ENCODE peak calls at places on chromosomes 2 and 18, in five cellular contexts. One of them, this sample, is unnamed.

GRCh38 chr2:207184348-207184747 is 18.6 kb upstream of the KLF7 start:
- DNase-seq in uterus: no peak
- DNase-seq in AG10803: peak; percentile 55
- DNase-seq in OCI-LY7: no peak
- DNase-seq in BJ: no peak
- DNase-seq in this sample: no peak

GRCh38 chr2:48414980-48415764 is 114.8 kb upstream of the STON1 start:
- DNase-seq in uterus: no peak
- DNase-seq in AG10803: peak; percentile 76
- DNase-seq in OCI-LY7: no peak
- DNase-seq in BJ: no peak
- DNase-seq in this sample: no peak

GRCh38 chr2:79952561-79952960 is 352.0 kb downstream of the LRRTM1 start:
- DNase-seq in uterus: no peak
- DNase-seq in AG10803: no peak
- DNase-seq in OCI-LY7: no peak
- DNase-seq in BJ: no peak
- DNase-seq in this sample: no peak

GRCh38 chr2:160343404-160343803 is 143.3 kb upstream of the ITGB6 start:
- DNase-seq in uterus: no peak
- DNase-seq in AG10803: no peak
- DNase-seq in OCI-LY7: no peak
- DNase-seq in BJ: no peak
- DNase-seq in this sample: no peak

GRCh38 chr18:49362431-49362830 is 98.0 kb downstream of the DYM start:
- DNase-seq in uterus: no peak
- DNase-seq in AG10803: peak; percentile 6
- DNase-seq in OCI-LY7: no peak
- DNase-seq in BJ: no peak
- DNase-seq in this sample: no peak

GRCh38 chr2:26016012-26016742 is 17.7 kb upstream of the RAB10 start:
- DNase-seq in uterus: no peak
- DNase-seq in AG10803: no peak
- DNase-seq in OCI-LY7: no peak
- DNase-seq in BJ: no peak
- DNase-seq in this sample: no peak

GRCh38 chr2:237449193-237449797 is 35.3 kb upstream of the COL6A3 start:
- DNase-seq in uterus: peak; percentile 66
- DNase-seq in AG10803: peak; percentile 37
- DNase-seq in OCI-LY7: no peak
- DNase-seq in BJ: no peak
- DNase-seq in this sample: no peak

GRCh38 chr2:119678021-119678656 is 862 bp upstream of the TMEM177 start:
- DNase-seq in uterus: no peak
- DNase-seq in AG10803: no peak
- DNase-seq in OCI-LY7: no peak
- DNase-seq in BJ: no peak
- DNase-seq in this sample: no peak

GRCh38 chr18:13374468-13375301 is 156.1 kb downstream of the LDLRAD4 start:
- DNase-seq in uterus: no peak
- DNase-seq in AG10803: no peak
- DNase-seq in OCI-LY7: no peak
- DNase-seq in BJ: no peak
- DNase-seq in this sample: no peak

GRCh38 chr2:17226941-17227340 is 291.3 kb downstream of the RAD51AP2 start:
- DNase-seq in uterus: no peak
- DNase-seq in AG10803: no peak
- DNase-seq in OCI-LY7: no peak
- DNase-seq in BJ: no peak
- DNase-seq in this sample: no peak

GRCh38 chr2:176079851-176080539 is 3.8 kb downstream of the EVX2 start:
- DNase-seq in uterus: no peak
- DNase-seq in AG10803: peak; percentile 52
- DNase-seq in OCI-LY7: no peak
- DNase-seq in BJ: no peak
- DNase-seq in this sample: no peak

DNA sequence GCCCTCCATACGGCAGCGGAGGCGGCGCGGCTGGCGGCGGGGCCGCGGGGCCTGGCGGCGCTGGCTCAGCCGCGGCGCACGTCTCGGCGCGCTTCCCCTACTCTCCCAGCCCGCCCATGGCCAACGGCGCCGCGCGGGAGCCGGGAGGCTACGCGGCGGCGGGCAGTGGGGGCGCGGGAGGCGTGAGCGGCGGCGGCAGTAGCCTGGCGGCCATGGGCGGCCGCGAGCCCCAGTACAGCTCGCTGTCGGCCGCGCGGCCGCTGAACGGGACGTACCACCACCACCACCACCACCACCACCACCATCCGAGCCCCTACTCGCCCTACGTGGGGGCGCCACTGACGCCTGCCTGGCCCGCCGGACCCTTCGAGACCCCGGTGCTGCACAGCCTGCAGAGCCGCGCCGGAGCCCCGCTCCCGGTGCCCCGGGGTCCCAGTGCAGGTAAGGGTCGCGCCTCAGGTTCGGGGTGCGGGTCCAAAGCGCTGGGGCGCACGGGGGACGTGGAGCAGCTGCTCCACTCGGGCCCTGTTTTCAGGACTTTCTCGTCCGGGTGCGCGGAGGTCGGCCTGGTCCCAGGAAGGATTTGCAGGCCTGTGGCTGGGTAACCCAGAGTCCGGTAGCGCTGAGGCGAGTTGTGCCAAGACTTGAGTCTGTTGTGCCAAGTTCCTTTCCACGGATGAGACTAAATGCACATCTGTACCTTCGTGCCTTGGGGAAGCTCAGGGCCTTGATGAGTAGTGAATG is 2.6 kb downstream of the GATA6 start:
- DNase-seq in uterus: no peak
- DNase-seq in AG10803: no peak
- DNase-seq in OCI-LY7: no peak
- DNase-seq in BJ: no peak
- DNase-seq in this sample: no peak
- H3K4me3 ChIP-seq in uterus: peak overlapping the region; percentile 96
- H3K4me3 ChIP-seq in AG10803: peak overlapping the region; percentile 84
- H3K4me3 ChIP-seq in OCI-LY7: no peak overlapping the region
- H3K4me3 ChIP-seq in BJ: no peak overlapping the region
- H3K4me3 ChIP-seq in this sample: no peak overlapping the region

DNA sequence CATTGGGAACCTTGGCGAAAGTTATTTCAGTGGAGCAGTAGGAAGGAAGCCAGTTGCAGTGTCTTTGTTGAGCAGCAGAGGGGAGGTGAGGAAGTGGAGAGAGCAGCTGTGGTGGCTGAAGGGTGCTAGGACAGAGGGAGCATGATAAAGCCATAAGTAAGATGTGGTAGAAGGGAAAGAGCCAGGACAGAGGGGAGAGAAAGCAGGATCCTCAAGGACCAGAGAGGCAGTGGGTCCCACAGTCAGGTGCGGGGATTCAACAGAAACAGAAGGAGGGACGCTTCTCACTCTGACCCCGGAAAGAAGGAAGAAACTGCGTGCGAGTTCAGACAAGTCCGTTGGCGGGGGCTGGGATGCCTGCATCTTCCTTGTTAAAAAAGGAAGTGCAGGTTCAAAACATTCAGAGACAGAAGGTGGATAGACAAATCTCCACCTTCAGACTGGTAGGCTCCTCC is at the start of gene CXCR2:
- DNase-seq in uterus: no peak
- DNase-seq in AG10803: no peak
- DNase-seq in OCI-LY7: no peak
- DNase-seq in BJ: no peak
- DNase-seq in this sample: no peak
- TF ChIP-seq CTCF in uterus: no peak
- TF ChIP-seq CTCF in AG10803: no peak
- TF ChIP-seq CTCF in OCI-LY7: no peak
- TF ChIP-seq CTCF in BJ: no peak
- TF ChIP-seq CTCF in this sample: no peak

GRCh38 chr2:69776886-69777777 is 35.2 kb downstream of the ANXA4 start:
- DNase-seq in uterus: no peak
- DNase-seq in AG10803: no peak
- DNase-seq in OCI-LY7: no peak
- DNase-seq in BJ: no peak
- DNase-seq in this sample: no peak

GRCh38 chr2:69773201-69773600 is 31.3 kb downstream of the ANXA4 start:
- DNase-seq in uterus: no peak
- DNase-seq in AG10803: peak; percentile 48
- DNase-seq in OCI-LY7: no peak
- DNase-seq in BJ: no peak
- DNase-seq in this sample: peak; percentile 32

GRCh38 chr2:69771461-69771860 is 29.5 kb downstream of the ANXA4 start:
- DNase-seq in uterus: no peak
- DNase-seq in AG10803: peak; percentile 28
- DNase-seq in OCI-LY7: no peak
- DNase-seq in BJ: no peak
- DNase-seq in this sample: no peak

GRCh38 chr2:69777778-69778089 is 35.8 kb downstream of the ANXA4 start:
- DNase-seq in uterus: no peak
- DNase-seq in AG10803: no peak
- DNase-seq in OCI-LY7: no peak
- DNase-seq in BJ: no peak
- DNase-seq in this sample: no peak

GRCh38 chr2:69774984-69775982 is 33.3 kb downstream of the ANXA4 start:
- DNase-seq in uterus: no peak
- DNase-seq in AG10803: no peak
- DNase-seq in OCI-LY7: no peak
- DNase-seq in BJ: no peak
- DNase-seq in this sample: no peak
- H3K4me3 ChIP-seq in uterus: no peak overlapping the region
- H3K4me3 ChIP-seq in AG10803: no peak overlapping the region
- H3K4me3 ChIP-seq in OCI-LY7: no peak overlapping the region
- H3K4me3 ChIP-seq in BJ: no peak overlapping the region
- H3K4me3 ChIP-seq in this sample: no peak overlapping the region

GRCh38 chr18:68925268-68925667 is 127.4 kb downstream of the CCDC102B start:
- DNase-seq in uterus: no peak
- DNase-seq in AG10803: peak; percentile 3
- DNase-seq in OCI-LY7: no peak
- DNase-seq in BJ: no peak
- DNase-seq in this sample: no peak
- TF ChIP-seq CTCF in uterus: no peak
- TF ChIP-seq CTCF in AG10803: peak; percentile 46
- TF ChIP-seq CTCF in OCI-LY7: no peak
- TF ChIP-seq CTCF in BJ: no peak
- TF ChIP-seq CTCF in this sample: peak; percentile 73

DNA sequence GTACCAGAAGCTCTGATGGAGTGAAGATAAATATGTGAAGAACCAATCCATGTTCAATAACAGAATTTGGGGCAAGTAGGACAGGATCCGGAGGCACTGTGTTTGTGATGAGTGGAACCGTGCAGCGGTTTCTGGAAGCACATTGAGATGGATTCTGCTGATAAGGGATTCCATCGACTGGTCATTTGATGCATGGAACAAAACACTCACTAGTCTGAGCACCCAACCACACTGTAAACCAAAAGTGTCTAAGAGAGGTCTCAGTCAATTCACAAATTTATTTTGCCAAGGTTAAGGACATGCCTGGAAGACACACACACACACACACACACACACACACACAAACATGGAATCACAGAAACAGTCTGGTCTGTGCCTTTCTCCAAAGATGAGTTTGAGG is 459.5 kb downstream of the FBXO15 start:
- DNase-seq in uterus: no peak
- DNase-seq in AG10803: no peak
- DNase-seq in OCI-LY7: no peak
- DNase-seq in BJ: no peak
- DNase-seq in this sample: no peak
- H3K4me3 ChIP-seq in uterus: no peak overlapping the region
- H3K4me3 ChIP-seq in AG10803: no peak overlapping the region
- H3K4me3 ChIP-seq in OCI-LY7: no peak overlapping the region
- H3K4me3 ChIP-seq in BJ: no peak overlapping the region
- H3K4me3 ChIP-seq in this sample: no peak overlapping the region

GRCh38 chr2:118202707-118203303 is 114.5 kb downstream of the INSIG2 start:
- DNase-seq in uterus: no peak
- DNase-seq in AG10803: peak; percentile 47
- DNase-seq in OCI-LY7: peak; percentile 58
- DNase-seq in BJ: no peak
- DNase-seq in this sample: no peak
- TF ChIP-seq CTCF in uterus: peak; percentile 47
- TF ChIP-seq CTCF in AG10803: peak; percentile 98
- TF ChIP-seq CTCF in OCI-LY7: peak; percentile 84
- TF ChIP-seq CTCF in BJ: peak; percentile 92
- TF ChIP-seq CTCF in this sample: peak; percentile 88

GRCh38 chr18:79683626-79684282 is 4.2 kb downstream of the CTDP1 start:
- DNase-seq in uterus: no peak
- DNase-seq in AG10803: no peak
- DNase-seq in OCI-LY7: no peak
- DNase-seq in BJ: no peak
- DNase-seq in this sample: no peak

GRCh38 chr18:79680891-79681339 is 1.3 kb downstream of the CTDP1 start:
- DNase-seq in uterus: no peak
- DNase-seq in AG10803: no peak
- DNase-seq in OCI-LY7: no peak
- DNase-seq in BJ: no peak
- DNase-seq in this sample: no peak

GRCh38 chr18:79682896-79683625 is 3.5 kb downstream of the CTDP1 start:
- DNase-seq in uterus: no peak
- DNase-seq in AG10803: no peak
- DNase-seq in OCI-LY7: no peak
- DNase-seq in BJ: no peak
- DNase-seq in this sample: no peak

GRCh38 chr18:79681484-79682387 is 2.1 kb downstream of the CTDP1 start:
- DNase-seq in uterus: no peak
- DNase-seq in AG10803: no peak
- DNase-seq in OCI-LY7: no peak
- DNase-seq in BJ: no peak
- DNase-seq in this sample: no peak

GRCh38 chr18:79682481-79682880 is 2.9 kb downstream of the CTDP1 start:
- DNase-seq in uterus: no peak
- DNase-seq in AG10803: no peak
- DNase-seq in OCI-LY7: no peak
- DNase-seq in BJ: no peak
- DNase-seq in this sample: no peak
- H3K4me3 ChIP-seq in uterus: no peak overlapping the region
- H3K4me3 ChIP-seq in AG10803: no peak overlapping the region
- H3K4me3 ChIP-seq in OCI-LY7: no peak overlapping the region
- H3K4me3 ChIP-seq in BJ: no peak overlapping the region
- H3K4me3 ChIP-seq in this sample: no peak overlapping the region

GRCh38 chr2:1839066-1839756 is 94.9 kb upstream of the PXDN start:
- DNase-seq in uterus: no peak
- DNase-seq in AG10803: no peak
- DNase-seq in OCI-LY7: no peak
- DNase-seq in BJ: no peak
- DNase-seq in this sample: no peak
- TF ChIP-seq CTCF in uterus: no peak
- TF ChIP-seq CTCF in AG10803: no peak
- TF ChIP-seq CTCF in OCI-LY7: no peak
- TF ChIP-seq CTCF in BJ: no peak
- TF ChIP-seq CTCF in this sample: no peak

GRCh38 chr2:232420463-232421188 is 14.0 kb downstream of the ALPG start:
- DNase-seq in uterus: no peak
- DNase-seq in AG10803: no peak
- DNase-seq in OCI-LY7: no peak
- DNase-seq in BJ: no peak
- DNase-seq in this sample: no peak
- H3K4me3 ChIP-seq in uterus: no peak overlapping the region
- H3K4me3 ChIP-seq in AG10803: no peak overlapping the region
- H3K4me3 ChIP-seq in OCI-LY7: no peak overlapping the region
- H3K4me3 ChIP-seq in BJ: no peak overlapping the region
- H3K4me3 ChIP-seq in this sample: peak overlapping the region; percentile 10

This sample was measured in epithelial cell of proximal tubule.